ENCODE peak calls at places on chromosomes 5 and 9, in five cellular contexts. U, G, M, Q and P are unnamed samples.

GRCh38 chr9:90458485-90458884 is 184.1 kb downstream of the DIRAS2 start:
- DNase-seq in U (no peak), G (no peak), M (no peak), Q (no peak), P (no peak)

GRCh38 chr5:16179511-16179935 is at the start of gene MARCHF11:
- DNase-seq in U (no peak), G (no peak), M (no peak), Q (no peak), P (no peak)

GRCh38 chr5:32027093-32027716 is 146.9 kb downstream of the GOLPH3 start:
- DNase-seq in U (no peak), G (no peak), M (no peak), Q (no peak), P (no peak)

GRCh38 chr5:150946351-150946905 is 41.6 kb upstream of the ZNF300 start:
- DNase-seq in U (no peak), G (no peak), M (peak), Q (no peak), P (no peak)

GRCh38 chr9:37904647-37905505 is 949 bp upstream of the SLC25A51 start:
- DNase-seq in U (no peak), G (no peak), M (no peak), Q (no peak), P (no peak)

GRCh38 chr5:74196233-74196632 is 444.3 kb downstream of the ENC1 start:
- DNase-seq in U (no peak), G (no peak), M (no peak), Q (no peak), P (no peak)

GRCh38 chr5:153629027-153629426 is 138.6 kb downstream of the GRIA1 start:
- DNase-seq in U (no peak), G (no peak), M (peak), Q (no peak), P (no peak)

GRCh38 chr5:3599283-3600105 is 3.9 kb downstream of the IRX1 start:
- DNase-seq in U (no peak), G (no peak), M (peak), Q (no peak), P (no peak)

GRCh38 chr5:3466392-3466791 is 129.2 kb upstream of the IRX1 start:
- DNase-seq in U (no peak), G (no peak), M (no peak), Q (no peak), P (no peak)

GRCh38 chr9:124349267-124349666 is 66.0 kb downstream of the PSMB7 start:
- DNase-seq in U (no peak), G (no peak), M (no peak), Q (no peak), P (no peak)

GRCh38 chr5:101678494-101679193 is 617.4 kb downstream of the SLCO4C1 start:
- DNase-seq in U (no peak), G (no peak), M (no peak), Q (peak), P (peak)

GRCh38 chr9:69325409-69326212 is 596 bp downstream of the ENTREP1 start:
- DNase-seq in U (no peak), G (no peak), M (peak), Q (no peak), P (no peak)